ENCODE peak calls at places on chromosomes 3 and 15, in eight cellular contexts. One of them, this sample, is unnamed.

GRCh38 chr3:10434144-10434937 is 71.0 kb downstream of the ATP2B2 start:
- DNase-seq in COR-L47: no peak
- DNase-seq in stimulated activated CD4-positive, alpha-beta T cell treated with anti-CD3 and anti-CD28 coated beads, Interleukin-4, amount 100 ng/mL, for 48 hours: no peak
- DNase-seq in cardiac muscle cell: no peak
- DNase-seq in pons: no peak
- DNase-seq in heart left ventricle: no peak
- DNase-seq in activated T-cell treated with anti-CD3 and anti-CD28 coated beads for 1 hour: no peak
- DNase-seq in ELR: no peak
- DNase-seq in this sample: no peak

GRCh38 chr3:89260721-89261120 is 153.3 kb downstream of the EPHA3 start:
- DNase-seq in activated T-cell treated with anti-CD3 and anti-CD28 coated beads for 1 hour: no peak
- DNase-seq in COR-L47: no peak
- DNase-seq in pons: peak; percentile 76
- DNase-seq in stimulated activated CD4-positive, alpha-beta T cell treated with anti-CD3 and anti-CD28 coated beads, Interleukin-4, amount 100 ng/mL, for 48 hours: no peak
- DNase-seq in cardiac muscle cell: peak; percentile 30
- DNase-seq in ELR: no peak
- DNase-seq in heart left ventricle: no peak
- DNase-seq in this sample: no peak

GRCh38 chr3:72847282-72847681 is 963 bp downstream of the SHQ1 start:
- DNase-seq in activated T-cell treated with anti-CD3 and anti-CD28 coated beads for 1 hour: no peak
- DNase-seq in cardiac muscle cell: peak; percentile 10
- DNase-seq in COR-L47: no peak
- DNase-seq in stimulated activated CD4-positive, alpha-beta T cell treated with anti-CD3 and anti-CD28 coated beads, Interleukin-4, amount 100 ng/mL, for 48 hours: no peak
- DNase-seq in ELR: peak; percentile 1
- DNase-seq in heart left ventricle: no peak
- DNase-seq in pons: no peak
- DNase-seq in this sample: no peak

GRCh38 chr3:66405701-66406091 is 95.1 kb downstream of the LRIG1 start:
- DNase-seq in heart left ventricle: peak; percentile 54
- DNase-seq in stimulated activated CD4-positive, alpha-beta T cell treated with anti-CD3 and anti-CD28 coated beads, Interleukin-4, amount 100 ng/mL, for 48 hours: no peak
- DNase-seq in COR-L47: no peak
- DNase-seq in activated T-cell treated with anti-CD3 and anti-CD28 coated beads for 1 hour: no peak
- DNase-seq in pons: peak; percentile 69
- DNase-seq in cardiac muscle cell: peak; percentile 38
- DNase-seq in ELR: peak; percentile 87
- DNase-seq in this sample: no peak

GRCh38 chr15:74350295-74351275 is 16.9 kb downstream of the CYP11A1 start:
- DNase-seq in ELR: no peak
- DNase-seq in pons: no peak
- DNase-seq in COR-L47: no peak
- DNase-seq in stimulated activated CD4-positive, alpha-beta T cell treated with anti-CD3 and anti-CD28 coated beads, Interleukin-4, amount 100 ng/mL, for 48 hours: no peak
- DNase-seq in heart left ventricle: no peak
- DNase-seq in activated T-cell treated with anti-CD3 and anti-CD28 coated beads for 1 hour: no peak
- DNase-seq in cardiac muscle cell: no peak
- DNase-seq in this sample: no peak

GRCh38 chr3:173750095-173750494 is 352.6 kb downstream of the NLGN1 start:
- DNase-seq in pons: no peak
- DNase-seq in ELR: no peak
- DNase-seq in activated T-cell treated with anti-CD3 and anti-CD28 coated beads for 1 hour: no peak
- DNase-seq in cardiac muscle cell: peak; percentile 57
- DNase-seq in heart left ventricle: no peak
- DNase-seq in COR-L47: no peak
- DNase-seq in stimulated activated CD4-positive, alpha-beta T cell treated with anti-CD3 and anti-CD28 coated beads, Interleukin-4, amount 100 ng/mL, for 48 hours: no peak
- DNase-seq in this sample: no peak

GRCh38 chr15:35173444-35174118 is 88.5 kb upstream of the NANOGP8 start:
- DNase-seq in pons: no peak
- DNase-seq in ELR: peak; percentile 34
- DNase-seq in cardiac muscle cell: peak; percentile 29
- DNase-seq in heart left ventricle: no peak
- DNase-seq in stimulated activated CD4-positive, alpha-beta T cell treated with anti-CD3 and anti-CD28 coated beads, Interleukin-4, amount 100 ng/mL, for 48 hours: no peak
- DNase-seq in activated T-cell treated with anti-CD3 and anti-CD28 coated beads for 1 hour: no peak
- DNase-seq in COR-L47: no peak
- DNase-seq in this sample: no peak

GRCh38 chr3:155211266-155211665 is 82.2 kb downstream of the STRIT1 start:
- DNase-seq in COR-L47: no peak
- DNase-seq in cardiac muscle cell: no peak
- DNase-seq in pons: no peak
- DNase-seq in heart left ventricle: no peak
- DNase-seq in ELR: no peak
- DNase-seq in stimulated activated CD4-positive, alpha-beta T cell treated with anti-CD3 and anti-CD28 coated beads, Interleukin-4, amount 100 ng/mL, for 48 hours: no peak
- DNase-seq in activated T-cell treated with anti-CD3 and anti-CD28 coated beads for 1 hour: no peak
- DNase-seq in this sample: no peak

GRCh38 chr3:101624857-101625256 is 50.9 kb downstream of the PCNP start:
- DNase-seq in cardiac muscle cell: no peak
- DNase-seq in stimulated activated CD4-positive, alpha-beta T cell treated with anti-CD3 and anti-CD28 coated beads, Interleukin-4, amount 100 ng/mL, for 48 hours: no peak
- DNase-seq in ELR: no peak
- DNase-seq in COR-L47: no peak
- DNase-seq in heart left ventricle: no peak
- DNase-seq in pons: no peak
- DNase-seq in activated T-cell treated with anti-CD3 and anti-CD28 coated beads for 1 hour: no peak
- DNase-seq in this sample: no peak

GRCh38 chr15:48388017-48388936 is 57.0 kb downstream of the DUT start:
- DNase-seq in pons: no peak
- DNase-seq in cardiac muscle cell: no peak
- DNase-seq in heart left ventricle: no peak
- DNase-seq in ELR: no peak
- DNase-seq in COR-L47: peak; percentile 25
- DNase-seq in activated T-cell treated with anti-CD3 and anti-CD28 coated beads for 1 hour: no peak
- DNase-seq in stimulated activated CD4-positive, alpha-beta T cell treated with anti-CD3 and anti-CD28 coated beads, Interleukin-4, amount 100 ng/mL, for 48 hours: no peak
- DNase-seq in this sample: no peak

GRCh38 chr15:91866371-91866905 is 12.9 kb downstream of the SLCO3A1 start:
- DNase-seq in ELR: no peak
- DNase-seq in stimulated activated CD4-positive, alpha-beta T cell treated with anti-CD3 and anti-CD28 coated beads, Interleukin-4, amount 100 ng/mL, for 48 hours: no peak
- DNase-seq in cardiac muscle cell: peak; percentile 43
- DNase-seq in COR-L47: no peak
- DNase-seq in pons: no peak
- DNase-seq in heart left ventricle: peak; percentile 55
- DNase-seq in activated T-cell treated with anti-CD3 and anti-CD28 coated beads for 1 hour: no peak
- DNase-seq in this sample: no peak

GRCh38 chr3:42336103-42336502 is 70.1 kb upstream of the CCK start:
- DNase-seq in stimulated activated CD4-positive, alpha-beta T cell treated with anti-CD3 and anti-CD28 coated beads, Interleukin-4, amount 100 ng/mL, for 48 hours: no peak
- DNase-seq in heart left ventricle: no peak
- DNase-seq in pons: no peak
- DNase-seq in activated T-cell treated with anti-CD3 and anti-CD28 coated beads for 1 hour: no peak
- DNase-seq in ELR: peak; percentile 27
- DNase-seq in COR-L47: no peak
- DNase-seq in cardiac muscle cell: no peak
- DNase-seq in this sample: no peak

GRCh38 chr3:120773932-120774331 is 31.4 kb downstream of the GTF2E1 start:
- DNase-seq in pons: no peak
- DNase-seq in ELR: peak; percentile 66
- DNase-seq in cardiac muscle cell: peak; percentile 41
- DNase-seq in heart left ventricle: no peak
- DNase-seq in COR-L47: no peak
- DNase-seq in stimulated activated CD4-positive, alpha-beta T cell treated with anti-CD3 and anti-CD28 coated beads, Interleukin-4, amount 100 ng/mL, for 48 hours: no peak
- DNase-seq in activated T-cell treated with anti-CD3 and anti-CD28 coated beads for 1 hour: no peak
- DNase-seq in this sample: no peak

GRCh38 chr3:8052599-8053185 is 448.9 kb upstream of the LMCD1 start:
- DNase-seq in pons: peak; percentile 17
- DNase-seq in cardiac muscle cell: peak; percentile 17
- DNase-seq in ELR: no peak
- DNase-seq in heart left ventricle: no peak
- DNase-seq in stimulated activated CD4-positive, alpha-beta T cell treated with anti-CD3 and anti-CD28 coated beads, Interleukin-4, amount 100 ng/mL, for 48 hours: no peak
- DNase-seq in COR-L47: no peak
- DNase-seq in activated T-cell treated with anti-CD3 and anti-CD28 coated beads for 1 hour: no peak
- DNase-seq in this sample: no peak

GRCh38 chr3:107413264-107413663 is 36.0 kb downstream of the CCDC54 start:
- DNase-seq in pons: no peak
- DNase-seq in cardiac muscle cell: no peak
- DNase-seq in activated T-cell treated with anti-CD3 and anti-CD28 coated beads for 1 hour: no peak
- DNase-seq in heart left ventricle: no peak
- DNase-seq in ELR: no peak
- DNase-seq in COR-L47: no peak
- DNase-seq in stimulated activated CD4-positive, alpha-beta T cell treated with anti-CD3 and anti-CD28 coated beads, Interleukin-4, amount 100 ng/mL, for 48 hours: no peak
- DNase-seq in this sample: no peak

GRCh38 chr3:127035672-127036071 is 52.8 kb downstream of the PLXNA1 start:
- DNase-seq in COR-L47: no peak
- DNase-seq in activated T-cell treated with anti-CD3 and anti-CD28 coated beads for 1 hour: no peak
- DNase-seq in ELR: peak; percentile 52
- DNase-seq in heart left ventricle: peak; percentile 57
- DNase-seq in cardiac muscle cell: peak; percentile 91
- DNase-seq in stimulated activated CD4-positive, alpha-beta T cell treated with anti-CD3 and anti-CD28 coated beads, Interleukin-4, amount 100 ng/mL, for 48 hours: no peak
- DNase-seq in pons: no peak
- DNase-seq in this sample: no peak

GRCh38 chr15:101254157-101255065 is 2.6 kb upstream of the CHSY1 start:
- DNase-seq in stimulated activated CD4-positive, alpha-beta T cell treated with anti-CD3 and anti-CD28 coated beads, Interleukin-4, amount 100 ng/mL, for 48 hours: no peak
- DNase-seq in ELR: no peak
- DNase-seq in cardiac muscle cell: no peak
- DNase-seq in heart left ventricle: no peak
- DNase-seq in COR-L47: no peak
- DNase-seq in activated T-cell treated with anti-CD3 and anti-CD28 coated beads for 1 hour: no peak
- DNase-seq in pons: no peak
- DNase-seq in this sample: no peak

GRCh38 chr15:94042163-94042954 is 189.0 kb upstream of the MCTP2 start:
- DNase-seq in cardiac muscle cell: peak; percentile 40
- DNase-seq in ELR: peak; percentile 3
- DNase-seq in heart left ventricle: no peak
- DNase-seq in pons: no peak
- DNase-seq in activated T-cell treated with anti-CD3 and anti-CD28 coated beads for 1 hour: no peak
- DNase-seq in COR-L47: no peak
- DNase-seq in stimulated activated CD4-positive, alpha-beta T cell treated with anti-CD3 and anti-CD28 coated beads, Interleukin-4, amount 100 ng/mL, for 48 hours: no peak
- DNase-seq in this sample: no peak

GRCh38 chr15:36363335-36363734 is 216.1 kb upstream of the CDIN1 start:
- DNase-seq in COR-L47: no peak
- DNase-seq in heart left ventricle: no peak
- DNase-seq in activated T-cell treated with anti-CD3 and anti-CD28 coated beads for 1 hour: no peak
- DNase-seq in cardiac muscle cell: peak; percentile 77
- DNase-seq in stimulated activated CD4-positive, alpha-beta T cell treated with anti-CD3 and anti-CD28 coated beads, Interleukin-4, amount 100 ng/mL, for 48 hours: no peak
- DNase-seq in ELR: no peak
- DNase-seq in pons: peak; percentile 44
- DNase-seq in this sample: no peak